ENCODE peak calls at places on chromosomes 3 and 15, in eight cellular contexts. N is omental fat pad; Z is choroid plexus epithelial cell; Y is H4; L is adipocyte; E is ELR; T is A172; S is stimulated activated naive CD4-positive, alpha-beta T cell. I is an unnamed sample.

GRCh38 chr3:43670635-43671522 is 19.9 kb upstream of the ABHD5 start:
- DNase-seq in N (no peak), Z (no peak), Y (no peak), L (no peak), E (no peak), T (no peak), S (no peak), I (no peak)

GRCh38 chr3:37016903-37017302 is 23.6 kb downstream of the MLH1 start:
- DNase-seq in N (no peak), Z (no peak), Y (no peak), L (no peak), E (no peak), T (no peak), S (no peak), I (no peak)

GRCh38 chr3:143331336-143331735 is 211.8 kb downstream of the CHST2 start:
- DNase-seq in N (no peak), Z (no peak), Y (no peak), L (no peak), E (peak; percentile 18), T (no peak), S (no peak), I (peak; percentile 84)

GRCh38 chr3:181403876-181404660 is 307.7 kb upstream of the SOX2 start:
- DNase-seq in N (no peak), Z (no peak), Y (no peak), L (no peak), E (no peak), T (no peak), S (no peak), I (no peak)

GRCh38 chr3:46006646-46007045 is 11.0 kb upstream of the FYCO1 start:
- DNase-seq in N (no peak), Z (peak; percentile 76), Y (peak; percentile 40), L (peak; percentile 84), E (peak; percentile 69), T (peak; percentile 30), S (no peak), I (peak; percentile 49)

GRCh38 chr15:39442898-39443297 is 138.0 kb upstream of the THBS1 start:
- DNase-seq in N (no peak), Z (no peak), Y (no peak), L (no peak), E (peak; percentile 18), T (no peak), S (no peak), I (no peak)

GRCh38 chr15:88126695-88127476 is 129.7 kb downstream of the NTRK3 start:
- DNase-seq in N (no peak), Z (no peak), Y (no peak), L (no peak), E (no peak), T (no peak), S (no peak), I (no peak)

GRCh38 chr15:57784081-57784488 is 77.6 kb downstream of the POLR2M start:
- DNase-seq in N (no peak), Z (peak; percentile 3), Y (peak; percentile 72), L (peak; percentile 79), E (peak; percentile 92), T (no peak), S (no peak), I (peak; percentile 51)

GRCh38 chr3:9747267-9747666 is 2.5 kb upstream of the OGG1 start:
- DNase-seq in N (no peak), Z (peak; percentile 41), Y (no peak), L (peak; percentile 33), E (peak; percentile 70), T (peak; percentile 91), S (no peak), I (peak; percentile 86)

GRCh38 chr15:62417444-62417843 is 252.4 kb upstream of the C2CD4B start:
- DNase-seq in N (no peak), Z (no peak), Y (no peak), L (peak; percentile 38), E (peak; percentile 24), T (no peak), S (no peak), I (peak; percentile 36)

GRCh38 chr15:27097506-27097905 is 126.5 kb downstream of the GABRG3 start:
- DNase-seq in N (no peak), Z (no peak), Y (no peak), L (no peak), E (no peak), T (no peak), S (no peak), I (no peak)

GRCh38 chr15:40314723-40315276 is 7.1 kb upstream of the PLCB2 start:
- DNase-seq in N (no peak), Z (no peak), Y (no peak), L (peak; percentile 38), E (peak; percentile 87), T (peak; percentile 35), S (no peak), I (peak; percentile 71)

GRCh38 chr3:127674793-127675189 is 2.0 kb downstream of the ABTB1 start:
- DNase-seq in N (peak; percentile 12), Z (no peak), Y (no peak), L (no peak), E (no peak), T (no peak), S (no peak), I (no peak)

GRCh38 chr15:92800013-92800412 is 100.1 kb upstream of the CHD2 start:
- DNase-seq in N (no peak), Z (no peak), Y (no peak), L (no peak), E (no peak), T (no peak), S (no peak), I (no peak)

GRCh38 chr15:32743411-32744145 is 25.8 kb downstream of the GREM1 start:
- DNase-seq in N (no peak), Z (peak; percentile 68), Y (no peak), L (no peak), E (peak; percentile 60), T (peak; percentile 37), S (no peak), I (no peak)

GRCh38 chr3:172648736-172649135 is 62.1 kb downstream of the NCEH1 start:
- DNase-seq in N (no peak), Z (peak; percentile 90), Y (no peak), L (peak; percentile 49), E (no peak), T (no peak), S (no peak), I (peak; percentile 64)

GRCh38 chr15:101804375-101804774 is 1.1 kb downstream of the OR4F6 start:
- DNase-seq in N (no peak), Z (no peak), Y (no peak), L (no peak), E (no peak), T (no peak), S (no peak), I (no peak)

GRCh38 chr3:31941230-31941632 is 39.8 kb downstream of the OSBPL10 start:
- DNase-seq in N (no peak), Z (peak; percentile 68), Y (no peak), L (peak; percentile 42), E (no peak), T (no peak), S (no peak), I (no peak)

GRCh38 chr3:186080849-186081438 is 27.9 kb downstream of the ETV5 start:
- DNase-seq in N (no peak), Z (no peak), Y (no peak), L (no peak), E (no peak), T (no peak), S (no peak), I (no peak)

GRCh38 chr15:70504305-70504951 is 258.9 kb downstream of the UACA start:
- DNase-seq in N (peak; percentile 45), Z (peak; percentile 65), Y (peak; percentile 64), L (peak; percentile 48), E (peak; percentile 70), T (peak; percentile 53), S (no peak), I (peak; percentile 45)

GRCh38 chr3:48038971-48039481 is 22.8 kb upstream of the MAP4 start:
- DNase-seq in N (no peak), Z (peak; percentile 28), Y (no peak), L (peak; percentile 38), E (peak; percentile 20), T (no peak), S (no peak), I (no peak)

GRCh38 chr3:36969540-36970432 is 23.1 kb downstream of the EPM2AIP1 start:
- DNase-seq in N (no peak), Z (peak; percentile 72), Y (no peak), L (no peak), E (peak; percentile 85), T (peak; percentile 81), S (no peak), I (peak; percentile 86)

GRCh38 chr15:90039996-90040395 is 38.9 kb downstream of the ZNF710 start:
- DNase-seq in N (no peak), Z (no peak), Y (no peak), L (no peak), E (no peak), T (no peak), S (no peak), I (peak; percentile 43)

I was measured in foreskin fibroblast.